ENCODE peak calls at places on chromosomes 16 and 17, in six cellular contexts. One of them, this sample, is unnamed. For H3K4me1, the result is how much of the 10 kb centered on the place peaks cover.

GRCh38 chr17:27555364-27555763 is 75.6 kb upstream of the LGALS9 start:
- DNase-seq in stomach: no peak
- DNase-seq in breast epithelium: no peak
- DNase-seq in left ventricle myocardium inferior: no peak
- DNase-seq in ovary: no peak
- DNase-seq in mammary epithelial cell: no peak
- DNase-seq in this sample: no peak

GRCh38 chr17:39400547-39401411 is 647 bp downstream of the FBXL20 start:
- DNase-seq in breast epithelium: no peak
- DNase-seq in mammary epithelial cell: peak
- DNase-seq in ovary: no peak
- DNase-seq in left ventricle myocardium inferior: peak
- DNase-seq in stomach: peak
- DNase-seq in this sample: peak

GRCh38 chr16:51306116-51306515 is 155.0 kb upstream of the SALL1 start:
- DNase-seq in stomach: no peak
- DNase-seq in ovary: no peak
- DNase-seq in mammary epithelial cell: no peak
- DNase-seq in breast epithelium: no peak
- DNase-seq in left ventricle myocardium inferior: no peak
- DNase-seq in this sample: no peak

GRCh38 chr16:64627288-64627687 is 494.6 kb downstream of the CDH11 start:
- DNase-seq in stomach: no peak
- DNase-seq in mammary epithelial cell: no peak
- DNase-seq in breast epithelium: no peak
- DNase-seq in left ventricle myocardium inferior: no peak
- DNase-seq in ovary: no peak
- DNase-seq in this sample: no peak

GRCh38 chr17:42312285-42313130 is 24.2 kb downstream of the STAT5A start:
- DNase-seq in mammary epithelial cell: peak
- DNase-seq in ovary: peak
- DNase-seq in left ventricle myocardium inferior: peak
- DNase-seq in stomach: peak
- DNase-seq in breast epithelium: peak
- DNase-seq in this sample: peak

GRCh38 chr17:64025732-64026294 is 5.4 kb upstream of the ICAM2 start:
- DNase-seq in left ventricle myocardium inferior: peak
- DNase-seq in stomach: peak
- DNase-seq in mammary epithelial cell: peak
- DNase-seq in ovary: peak
- DNase-seq in breast epithelium: peak
- DNase-seq in this sample: peak

GRCh38 chr17:44137891-44138709 is 3.6 kb upstream of the HROB start:
- DNase-seq in ovary: peak
- DNase-seq in mammary epithelial cell: peak
- DNase-seq in breast epithelium: peak
- DNase-seq in stomach: peak
- DNase-seq in left ventricle myocardium inferior: peak
- DNase-seq in this sample: peak

GRCh38 chr16:839643-840408 is 39.3 kb upstream of the GNG13 start:
- DNase-seq in stomach: no peak
- DNase-seq in breast epithelium: no peak
- DNase-seq in ovary: no peak
- DNase-seq in left ventricle myocardium inferior: no peak
- DNase-seq in mammary epithelial cell: no peak
- DNase-seq in this sample: no peak

GRCh38 chr17:45430738-45431530 is 1.7 kb downstream of the ARHGAP27 start:
- DNase-seq in stomach: peak
- DNase-seq in left ventricle myocardium inferior: no peak
- DNase-seq in breast epithelium: peak
- DNase-seq in ovary: no peak
- DNase-seq in mammary epithelial cell: no peak
- DNase-seq in this sample: no peak

GRCh38 chr16:79754081-79754872 is 153.7 kb upstream of the MAF start:
- DNase-seq in ovary: no peak
- DNase-seq in stomach: no peak
- DNase-seq in left ventricle myocardium inferior: no peak
- DNase-seq in mammary epithelial cell: no peak
- DNase-seq in breast epithelium: no peak
- DNase-seq in this sample: no peak

GRCh38 chr16:3444032-3444388 is 530 bp downstream of the NAA60 start:
- DNase-seq in ovary: no peak
- DNase-seq in left ventricle myocardium inferior: no peak
- DNase-seq in stomach: peak
- DNase-seq in mammary epithelial cell: peak
- DNase-seq in breast epithelium: no peak
- DNase-seq in this sample: no peak

GRCh38 chr17:28925912-28926365 is 23.1 kb upstream of the DHRS13 start:
- DNase-seq in left ventricle myocardium inferior: no peak
- DNase-seq in ovary: no peak
- DNase-seq in breast epithelium: no peak
- DNase-seq in mammary epithelial cell: peak
- DNase-seq in stomach: no peak
- DNase-seq in this sample: no peak

GRCh38 chr17:61467416-61468262 is 15.4 kb downstream of the TBX4 start:
- DNase-seq in left ventricle myocardium inferior: peak
- DNase-seq in stomach: peak
- DNase-seq in breast epithelium: no peak
- DNase-seq in ovary: no peak
- DNase-seq in mammary epithelial cell: peak
- DNase-seq in this sample: peak

GRCh38 chr17:52297230-52298010 is 138.9 kb upstream of the CA10 start:
- DNase-seq in left ventricle myocardium inferior: no peak
- DNase-seq in mammary epithelial cell: peak
- DNase-seq in stomach: no peak
- DNase-seq in ovary: no peak
- DNase-seq in breast epithelium: no peak
- DNase-seq in this sample: no peak
- TF ChIP-seq CTCF in left ventricle myocardium inferior: no peak
- TF ChIP-seq CTCF in mammary epithelial cell: peak
- TF ChIP-seq CTCF in stomach: peak
- TF ChIP-seq CTCF in ovary: no peak
- TF ChIP-seq CTCF in breast epithelium: no peak
- TF ChIP-seq CTCF in this sample: no peak

GRCh38 chr17:76142044-76143041 is 1.3 kb upstream of the FOXJ1 start:
- DNase-seq in stomach: no peak
- DNase-seq in mammary epithelial cell: no peak
- DNase-seq in ovary: no peak
- DNase-seq in breast epithelium: no peak
- DNase-seq in left ventricle myocardium inferior: no peak
- DNase-seq in this sample: no peak
- H3K4me1 ChIP-seq in stomach: under half
- H3K4me1 ChIP-seq in mammary epithelial cell: under half
- H3K4me1 ChIP-seq in ovary: under half
- H3K4me1 ChIP-seq in breast epithelium: under half
- H3K4me1 ChIP-seq in left ventricle myocardium inferior: half or more
- H3K4me1 ChIP-seq in this sample: under half

DNA sequence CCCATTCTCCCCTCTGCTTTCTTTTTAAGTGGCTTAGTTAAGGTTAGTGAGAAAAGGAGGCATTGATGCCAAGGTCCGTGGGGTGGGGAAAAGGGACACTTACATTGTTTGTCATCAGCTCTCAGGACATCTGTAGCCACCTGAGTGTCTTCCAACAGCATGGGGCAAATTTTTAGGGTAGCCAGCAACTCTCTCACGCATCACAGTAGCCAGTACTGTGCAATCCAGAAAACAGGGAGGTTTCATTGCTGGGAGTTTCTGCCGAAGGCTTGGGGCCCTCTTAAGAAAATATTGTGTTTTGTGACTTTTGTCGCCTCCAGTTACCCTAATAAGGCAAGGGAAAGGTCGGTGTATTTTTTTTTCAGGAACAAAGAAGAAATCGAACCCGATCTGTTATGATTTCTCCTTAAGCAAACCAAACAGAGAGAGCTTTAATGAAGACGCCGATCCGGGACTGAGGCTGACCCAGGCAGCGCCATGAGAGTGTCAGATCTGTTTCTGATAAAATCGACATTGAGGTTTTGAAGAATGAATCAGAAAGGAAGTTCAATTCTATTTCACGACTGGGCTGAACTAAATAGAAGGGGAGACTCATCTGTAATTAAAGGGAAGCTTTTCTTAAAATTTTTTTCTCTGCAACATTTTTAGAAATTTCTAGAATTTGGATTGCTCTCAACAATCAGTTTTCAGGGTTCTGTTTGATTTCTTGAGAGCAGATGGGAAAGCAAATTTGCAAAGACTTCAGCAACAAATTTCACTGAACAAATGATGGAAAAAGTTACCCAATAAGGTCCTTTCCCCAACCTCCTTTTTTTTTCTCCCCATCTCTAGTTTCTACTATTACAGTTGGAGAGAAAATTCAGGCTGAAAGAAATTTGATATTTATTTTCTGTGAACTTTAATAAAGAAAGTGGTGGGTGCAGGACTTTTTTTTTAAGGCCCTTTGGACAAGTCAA is 144.7 kb upstream of the IRX3 start:
- DNase-seq in breast epithelium: no peak
- DNase-seq in stomach: no peak
- DNase-seq in mammary epithelial cell: peak
- DNase-seq in left ventricle myocardium inferior: no peak
- DNase-seq in ovary: no peak
- DNase-seq in this sample: no peak
- H3K4me3 ChIP-seq in breast epithelium: peak
- H3K4me3 ChIP-seq in stomach: no peak
- H3K4me3 ChIP-seq in mammary epithelial cell: no peak
- H3K4me3 ChIP-seq in left ventricle myocardium inferior: no peak
- H3K4me3 ChIP-seq in ovary: no peak
- H3K4me3 ChIP-seq in this sample: no peak

GRCh38 chr17:17836818-17837379 is at the start of gene SREBF1:
- DNase-seq in stomach: peak
- DNase-seq in ovary: peak
- DNase-seq in breast epithelium: no peak
- DNase-seq in mammary epithelial cell: no peak
- DNase-seq in left ventricle myocardium inferior: peak
- DNase-seq in this sample: peak

GRCh38 chr17:17835415-17836249 is 1.2 kb downstream of the SREBF1 start:
- DNase-seq in mammary epithelial cell: no peak
- DNase-seq in stomach: no peak
- DNase-seq in breast epithelium: no peak
- DNase-seq in ovary: peak
- DNase-seq in left ventricle myocardium inferior: no peak
- DNase-seq in this sample: no peak

GRCh38 chr17:17837380-17837821 is 615 bp upstream of the SREBF1 start:
- DNase-seq in stomach: no peak
- DNase-seq in left ventricle myocardium inferior: no peak
- DNase-seq in mammary epithelial cell: peak
- DNase-seq in breast epithelium: no peak
- DNase-seq in ovary: peak
- DNase-seq in this sample: peak

GRCh38 chr17:17834974-17835373 is 1.8 kb downstream of the SREBF1 start:
- DNase-seq in breast epithelium: no peak
- DNase-seq in ovary: no peak
- DNase-seq in mammary epithelial cell: no peak
- DNase-seq in stomach: no peak
- DNase-seq in left ventricle myocardium inferior: no peak
- DNase-seq in this sample: no peak

GRCh38 chr17:17836250-17836817 is 452 bp downstream of the SREBF1 start:
- DNase-seq in breast epithelium: peak
- DNase-seq in stomach: peak
- DNase-seq in ovary: peak
- DNase-seq in left ventricle myocardium inferior: peak
- DNase-seq in mammary epithelial cell: peak
- DNase-seq in this sample: peak
- TF ChIP-seq CTCF in breast epithelium: no peak
- TF ChIP-seq CTCF in stomach: no peak
- TF ChIP-seq CTCF in ovary: no peak
- TF ChIP-seq CTCF in left ventricle myocardium inferior: no peak
- TF ChIP-seq CTCF in mammary epithelial cell: no peak
- TF ChIP-seq CTCF in this sample: no peak

GRCh38 chr17:57890857-57891232 is 41.0 kb upstream of the MRPS23 start:
- DNase-seq in left ventricle myocardium inferior: no peak
- DNase-seq in stomach: no peak
- DNase-seq in ovary: no peak
- DNase-seq in breast epithelium: no peak
- DNase-seq in mammary epithelial cell: no peak
- DNase-seq in this sample: no peak
- H3K4me1 ChIP-seq in left ventricle myocardium inferior: half or more
- H3K4me1 ChIP-seq in stomach: half or more
- H3K4me1 ChIP-seq in ovary: under half
- H3K4me1 ChIP-seq in breast epithelium: under half
- H3K4me1 ChIP-seq in mammary epithelial cell: under half
- H3K4me1 ChIP-seq in this sample: under half

DNA sequence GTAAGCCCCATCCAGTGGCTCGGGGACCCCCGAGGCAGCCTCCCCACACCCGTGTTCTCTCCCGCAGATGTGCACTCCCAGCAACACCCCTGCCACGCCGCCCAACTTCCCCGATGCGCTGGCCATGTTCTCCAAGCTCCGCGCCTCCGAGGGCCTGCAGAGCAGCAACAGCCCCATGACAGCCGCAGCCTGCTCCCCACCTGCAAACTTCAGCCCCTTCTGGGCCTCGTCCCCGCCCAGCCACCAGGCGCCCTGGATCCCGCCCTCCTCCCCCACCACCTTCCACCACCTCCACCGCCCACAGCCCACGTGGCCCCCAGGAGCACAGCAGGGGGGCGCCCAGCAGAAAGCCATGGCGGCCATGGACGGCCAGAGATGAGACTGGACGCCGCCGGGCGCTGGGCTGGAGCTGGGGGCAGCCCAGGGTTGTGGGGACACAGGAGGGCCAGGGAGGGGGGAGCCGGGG is 5.0 kb downstream of the UBALD2 start:
- DNase-seq in breast epithelium: no peak
- DNase-seq in left ventricle myocardium inferior: no peak
- DNase-seq in ovary: no peak
- DNase-seq in stomach: no peak
- DNase-seq in mammary epithelial cell: no peak
- DNase-seq in this sample: no peak
- H3K4me3 ChIP-seq in breast epithelium: no peak
- H3K4me3 ChIP-seq in left ventricle myocardium inferior: no peak
- H3K4me3 ChIP-seq in ovary: no peak
- H3K4me3 ChIP-seq in stomach: no peak
- H3K4me3 ChIP-seq in mammary epithelial cell: no peak
- H3K4me3 ChIP-seq in this sample: no peak

GRCh38 chr16:84982434-84982833 is 28.9 kb downstream of the ZDHHC7 start:
- DNase-seq in breast epithelium: no peak
- DNase-seq in left ventricle myocardium inferior: no peak
- DNase-seq in ovary: no peak
- DNase-seq in mammary epithelial cell: no peak
- DNase-seq in stomach: peak
- DNase-seq in this sample: no peak
- TF ChIP-seq CTCF in breast epithelium: no peak
- TF ChIP-seq CTCF in left ventricle myocardium inferior: peak
- TF ChIP-seq CTCF in ovary: no peak
- TF ChIP-seq CTCF in mammary epithelial cell: peak
- TF ChIP-seq CTCF in stomach: peak
- TF ChIP-seq CTCF in this sample: no peak

GRCh38 chr17:68658999-68659780 is 58.0 kb upstream of the FAM20A start:
- DNase-seq in ovary: no peak
- DNase-seq in mammary epithelial cell: peak
- DNase-seq in breast epithelium: no peak
- DNase-seq in stomach: no peak
- DNase-seq in left ventricle myocardium inferior: no peak
- DNase-seq in this sample: no peak
- H3K4me1 ChIP-seq in ovary: under half
- H3K4me1 ChIP-seq in mammary epithelial cell: under half
- H3K4me1 ChIP-seq in breast epithelium: under half
- H3K4me1 ChIP-seq in stomach: under half
- H3K4me1 ChIP-seq in left ventricle myocardium inferior: under half
- H3K4me1 ChIP-seq in this sample: under half

This sample was measured in tibial artery.